ENCODE peak calls at places on chromosome 12, in five cellular contexts. O is BE2C, J is mucosa of descending colon, W is HL-60, R is astrocyte of the spinal cord. S is an unnamed sample.

GRCh38 chr12:79546461-79547043 is 144.2 kb downstream of the PAWR start:
- DNase-seq in J (no peak), R (peak; percentile 58), O (no peak), W (no peak), S (no peak)

GRCh38 chr12:47808574-47809380 is 10.9 kb downstream of the HDAC7 start:
- DNase-seq in J (peak; percentile 60), R (no peak), O (no peak), W (peak; percentile 78), S (no peak)

GRCh38 chr12:56718636-56719035 is 6.5 kb downstream of the NACA start:
- DNase-seq in O (no peak), J (no peak), W (no peak), R (no peak), S (no peak)

GRCh38 chr12:2374092-2374740 is 321.4 kb downstream of the CACNA1C start:
- DNase-seq in R (no peak), W (no peak), O (no peak), J (no peak), S (no peak)

GRCh38 chr12:108145011-108145410 is 15.9 kb downstream of the WSCD2 start:
- DNase-seq in W (no peak), O (no peak), R (no peak), J (no peak), S (no peak)

GRCh38 chr12:58288191-58288590 is 346.8 kb downstream of the ATP23 start:
- DNase-seq in W (no peak), O (peak; percentile 6), R (peak; percentile 25), J (no peak), S (no peak)

GRCh38 chr12:14514154-14514842 is 53.4 kb downstream of the PLBD1 start:
- DNase-seq in J (no peak), W (peak; percentile 57), O (no peak), R (peak; percentile 35), S (peak; percentile 76)

GRCh38 chr12:55818140-55818728 is 393 bp downstream of the ORMDL2 start:
- DNase-seq in O (no peak), W (no peak), J (no peak), R (peak; percentile 18), S (no peak)

GRCh38 chr12:105100998-105101397 is 6.5 kb upstream of the WASHC4 start:
- DNase-seq in O (no peak), R (no peak), W (no peak), J (no peak), S (no peak)

GRCh38 chr12:80590085-80590484 is 117.3 kb upstream of the MYF6 start:
- DNase-seq in R (no peak), J (no peak), W (no peak), O (no peak), S (no peak)

GRCh38 chr12:20438307-20438779 is 70.0 kb downstream of the PDE3A start:
- DNase-seq in R (peak; percentile 19), J (no peak), O (no peak), W (no peak), S (no peak)

GRCh38 chr12:6539276-6540134 is 5.2 kb downstream of the GAPDH start:
- DNase-seq in J (peak; percentile 77), R (no peak), O (peak; percentile 47), W (no peak), S (peak; percentile 53)

GRCh38 chr12:77891531-77892147 is 60.9 kb downstream of the NAV3 start:
- DNase-seq in R (no peak), W (no peak), O (no peak), J (no peak), S (no peak)

GRCh38 chr12:112979281-112979680 is 962 bp downstream of the OAS2 start:
- DNase-seq in W (no peak), J (no peak), O (no peak), R (no peak), S (peak; percentile 84)

GRCh38 chr12:62720661-62721330 is 214.2 kb downstream of the PPM1H start:
- DNase-seq in W (no peak), O (no peak), R (peak; percentile 46), J (no peak), S (no peak)

GRCh38 chr12:122893208-122894151 is 2.4 kb downstream of the VPS37B start:
- DNase-seq in W (no peak), O (no peak), R (no peak), J (no peak), S (no peak)
- H3K4me3 ChIP-seq in W (no peak overlapping the region), O (no peak overlapping the region), R (peak overlapping the region; percentile 76), J (peak overlapping the region; percentile 4), S (peak overlapping the region; percentile 89)

DNA sequence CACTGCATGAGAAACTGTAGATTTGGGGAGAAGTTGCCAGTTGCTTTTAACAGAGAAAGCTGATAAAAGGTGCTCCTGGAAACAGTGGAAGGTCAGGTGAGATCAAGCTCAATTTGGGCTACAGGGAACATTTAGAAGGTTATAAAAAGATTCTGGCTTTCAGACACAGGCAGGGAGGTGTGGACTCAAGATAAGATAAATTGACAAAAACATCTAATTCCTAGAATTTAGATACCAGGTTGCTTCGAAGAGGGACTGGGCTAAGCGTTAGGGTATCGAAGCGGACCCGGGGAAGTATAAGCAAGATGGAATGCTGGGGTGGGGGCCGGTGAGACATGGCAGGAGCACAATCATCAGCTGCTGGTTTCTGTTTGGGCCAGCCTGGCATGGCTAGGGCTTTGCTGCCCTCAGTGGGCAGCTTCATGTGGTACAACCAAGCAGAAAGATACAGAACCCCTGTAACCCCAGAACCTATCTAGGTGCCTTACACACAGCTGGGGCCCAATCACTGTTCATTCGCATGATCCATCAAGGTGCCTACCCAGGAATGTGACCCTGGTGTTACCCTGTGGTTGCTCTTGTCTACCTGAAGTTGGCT is 15.0 kb upstream of the CELA1 start:
- DNase-seq in J (no peak), R (no peak), O (no peak), W (no peak), S (no peak)
- TF ChIP-seq CTCF in J (no peak), R (peak; percentile 13), O (no peak), W (no peak), S (no peak)

DNA sequence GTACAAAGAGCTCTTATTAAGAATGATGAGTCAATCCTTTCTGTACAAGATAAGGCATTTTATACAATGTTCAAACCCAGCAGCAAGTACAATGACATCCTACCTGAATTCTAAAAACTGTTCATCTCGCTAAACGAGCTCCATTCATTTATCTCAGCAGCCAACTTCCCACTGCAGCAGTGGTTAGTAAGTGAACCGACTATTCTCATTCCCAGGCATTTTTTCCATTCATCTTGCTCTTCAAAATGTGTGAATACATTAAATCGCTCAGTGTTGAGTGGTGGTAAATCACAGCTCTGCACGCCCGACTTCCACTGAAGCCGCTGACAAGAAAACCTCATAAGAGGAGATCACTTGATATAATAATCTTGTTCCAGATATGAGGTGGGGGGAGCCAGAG is 746.2 kb upstream of the USP15 start:
- DNase-seq in W (no peak), O (no peak), R (no peak), J (no peak), S (no peak)
- H3K4me3 ChIP-seq in W (no peak overlapping the region), O (no peak overlapping the region), R (no peak overlapping the region), J (no peak overlapping the region), S (no peak overlapping the region)

GRCh38 chr12:107134558-107134957 is 41.2 kb upstream of the CRY1 start:
- DNase-seq in J (no peak), O (peak; percentile 54), R (no peak), W (peak; percentile 50), S (no peak)
- TF ChIP-seq CTCF in J (no peak), O (peak; percentile 66), R (peak; percentile 31), W (no peak), S (no peak)

GRCh38 chr12:8629486-8630033 is 16.9 kb upstream of the AICDA start:
- DNase-seq in R (no peak), W (no peak), O (no peak), J (no peak), S (no peak)

GRCh38 chr12:8630131-8630530 is 17.5 kb upstream of the AICDA start:
- DNase-seq in O (no peak), W (no peak), J (no peak), R (no peak), S (no peak)

DNA sequence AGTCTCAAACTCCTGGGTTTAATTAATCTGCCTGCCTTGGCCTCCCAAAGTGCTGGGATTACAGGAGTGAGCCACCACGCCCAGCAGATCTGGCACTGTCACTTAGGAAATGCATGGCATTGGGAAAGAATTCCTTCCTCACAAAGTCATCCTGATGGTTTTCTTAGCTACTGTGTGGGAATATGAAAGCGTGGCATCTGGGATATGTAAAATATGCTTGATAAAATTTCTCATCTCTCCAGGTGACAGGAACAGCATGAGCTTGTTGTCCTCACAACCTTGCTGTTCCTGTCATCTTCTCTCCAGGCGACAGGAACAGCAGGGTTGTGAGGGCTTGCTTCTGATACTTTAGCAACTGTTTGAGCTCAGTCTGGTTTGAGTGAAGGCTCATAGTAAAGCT is 16.1 kb upstream of the AICDA start:
- DNase-seq in R (no peak), O (no peak), W (no peak), J (no peak), S (no peak)
- H3K4me3 ChIP-seq in R (no peak overlapping the region), O (no peak overlapping the region), W (no peak overlapping the region), J (no peak overlapping the region), S (no peak overlapping the region)

GRCh38 chr12:69676257-69677012 is 22.7 kb downstream of the BEST3 start:
- DNase-seq in R (no peak), W (no peak), J (no peak), O (no peak), S (no peak)
- TF ChIP-seq CTCF in R (no peak), W (no peak), J (no peak), O (no peak), S (no peak)

GRCh38 chr12:31368666-31369361 is 42.9 kb upstream of the SINHCAF start:
- DNase-seq in W (no peak), J (no peak), R (no peak), O (peak; percentile 43), S (no peak)

GRCh38 chr12:31366104-31366621 is 40.2 kb upstream of the SINHCAF start:
- DNase-seq in O (no peak), R (no peak), W (no peak), J (no peak), S (no peak)

GRCh38 chr12:31370645-31371620 is 45.0 kb upstream of the SINHCAF start:
- DNase-seq in J (no peak), R (no peak), W (peak; percentile 35), O (no peak), S (no peak)

DNA sequence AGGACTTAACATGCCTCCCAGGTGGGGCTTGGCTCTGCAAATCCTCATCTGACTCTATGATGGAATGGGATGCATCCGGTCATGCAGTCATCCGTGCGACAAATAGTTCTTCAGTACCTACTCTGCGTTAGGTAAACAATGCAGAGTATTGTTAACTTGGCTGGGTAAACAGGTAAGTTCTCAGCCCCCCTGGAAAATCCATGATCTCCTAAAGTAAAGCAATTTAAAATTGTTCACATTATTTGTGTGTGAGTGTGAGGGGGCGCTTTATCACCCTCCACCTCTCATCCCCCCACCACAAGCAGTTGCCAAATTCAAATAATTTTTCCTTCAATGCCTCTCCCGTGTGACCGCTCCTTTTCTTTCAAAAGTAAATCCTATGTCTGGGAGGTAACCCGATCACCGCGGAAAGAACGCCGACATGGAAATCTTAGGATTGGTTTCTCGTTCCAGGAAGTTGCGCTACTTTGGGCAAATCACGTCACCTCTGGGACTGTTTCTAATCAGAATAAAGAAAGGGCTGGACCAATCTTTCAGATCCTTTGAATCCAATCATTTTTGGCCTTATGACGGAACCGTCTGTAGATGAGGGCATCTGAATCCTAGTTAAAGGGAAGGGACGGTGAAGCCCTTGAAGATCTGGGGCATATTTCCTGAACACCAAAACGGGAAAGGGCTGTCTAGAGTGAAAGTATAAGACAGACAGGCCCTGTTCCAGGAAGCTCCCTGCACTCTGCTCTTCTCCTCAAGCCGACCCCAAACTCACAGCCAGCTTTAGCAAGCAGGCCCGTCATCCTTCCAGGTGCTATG is 44.0 kb upstream of the SINHCAF start:
- DNase-seq in O (no peak), W (no peak), J (no peak), R (peak; percentile 50), S (no peak)
- H3K4me3 ChIP-seq in O (no peak overlapping the region), W (no peak overlapping the region), J (no peak overlapping the region), R (no peak overlapping the region), S (no peak overlapping the region)

GRCh38 chr12:125185740-125186470 is 120.7 kb downstream of the AACS start:
- DNase-seq in W (peak; percentile 19), R (peak; percentile 68), O (peak; percentile 92), J (peak; percentile 80), S (peak; percentile 71)
- TF ChIP-seq CTCF in W (no peak), R (peak; percentile 21), O (no peak), J (peak; percentile 41), S (no peak)

S was measured in Peyer's patch.